ENCODE peak calls at places on chromosomes 13 and 19, in eight cellular contexts. O is stomach, T is A549, Z is ovary, R is upper lobe of left lung, Q is transverse colon, U is tibial nerve, X is HepG2. V is an unnamed sample. For H3K4me1, the result is how much of the 10 kb centered on the place peaks cover.

GRCh38 chr13:23509781-23510543 is 60.2 kb upstream of the TNFRSF19 start:
- DNase-seq in O (no peak), T (no peak), Z (no peak), R (no peak), Q (no peak), U (no peak), X (no peak), V (no peak)

GRCh38 chr19:33404506-33404905 is 31.0 kb downstream of the CEBPG start:
- DNase-seq in O (no peak), T (no peak), Z (no peak), R (no peak), Q (peak), U (no peak), X (no peak), V (peak)

GRCh38 chr13:113579686-113580085 is 4.9 kb upstream of the TFDP1 start:
- DNase-seq in O (no peak), T (no peak), Z (no peak), R (no peak), Q (no peak), U (no peak), X (no peak), V (no peak)

GRCh38 chr13:99905224-99905623 is 66.3 kb downstream of the ZIC5 start:
- DNase-seq in O (no peak), T (no peak), Z (no peak), R (no peak), Q (no peak), U (no peak), X (peak), V (no peak)

GRCh38 chr19:804419-805160 is 7.3 kb downstream of the PTBP1 start:
- DNase-seq in O (no peak), T (no peak), Z (no peak), R (no peak), Q (no peak), U (no peak), X (no peak), V (no peak)

GRCh38 chr13:98994080-98994479 is 16.2 kb upstream of the DOCK9 start:
- DNase-seq in O (no peak), T (no peak), Z (no peak), R (no peak), Q (no peak), U (no peak), X (no peak), V (no peak)

GRCh38 chr19:50843701-50844221 is 10.4 kb upstream of the KLK15 start:
- DNase-seq in O (no peak), T (no peak), Z (no peak), R (no peak), Q (no peak), U (no peak), X (no peak), V (no peak)

GRCh38 chr19:35355851-35356460 is 2.3 kb upstream of the FFAR3 start:
- DNase-seq in O (no peak), T (no peak), Z (no peak), R (peak), Q (no peak), U (no peak), X (no peak), V (peak)

GRCh38 chr19:4606921-4607678 is 32.2 kb upstream of the TNFAIP8L1 start:
- DNase-seq in O (no peak), T (no peak), Z (no peak), R (no peak), Q (no peak), U (peak), X (no peak), V (no peak)

GRCh38 chr19:23817519-23817918 is 58.8 kb upstream of the ZNF681 start:
- DNase-seq in O (peak), T (no peak), Z (no peak), R (peak), Q (peak), U (no peak), X (peak), V (no peak)

GRCh38 chr13:71028884-71029283 is 838.1 kb downstream of the DACH1 start:
- DNase-seq in O (no peak), T (no peak), Z (no peak), R (no peak), Q (no peak), U (no peak), X (no peak), V (no peak)

GRCh38 chr13:113648218-113648615 is 9.8 kb downstream of the ATP4B start:
- DNase-seq in O (peak), T (no peak), Z (peak), R (peak), Q (peak), U (peak), X (no peak), V (peak)

GRCh38 chr13:91247768-91248167 is 99.7 kb upstream of the MIR17HG start:
- DNase-seq in O (no peak), T (no peak), Z (no peak), R (no peak), Q (no peak), U (no peak), X (no peak), V (no peak)

GRCh38 chr13:113545931-113546516 is 38.5 kb upstream of the TFDP1 start:
- DNase-seq in O (no peak), T (no peak), Z (no peak), R (no peak), Q (peak), U (no peak), X (no peak), V (no peak)

GRCh38 chr13:103406967-103407366 is 340.8 kb upstream of the SLC10A2 start:
- DNase-seq in O (no peak), T (no peak), Z (no peak), R (no peak), Q (no peak), U (no peak), X (no peak), V (no peak)

GRCh38 chr13:83499286-83499685 is 383.0 kb downstream of the SLITRK1 start:
- DNase-seq in O (no peak), T (no peak), Z (no peak), R (no peak), Q (no peak), U (no peak), X (no peak), V (no peak)

GRCh38 chr19:49374665-49375434 is 11.2 kb downstream of the DKKL1 start:
- DNase-seq in O (no peak), T (no peak), Z (no peak), R (no peak), Q (no peak), U (no peak), X (no peak), V (no peak)

GRCh38 chr19:12939292-12939606 is 840 bp downstream of the CALR start:
- DNase-seq in O (no peak), T (no peak), Z (no peak), R (peak), Q (peak), U (no peak), X (no peak), V (no peak)

GRCh38 chr19:3405261-3405653 is 38.9 kb downstream of the NFIC start:
- DNase-seq in O (no peak), T (no peak), Z (no peak), R (no peak), Q (no peak), U (no peak), X (no peak), V (no peak)

GRCh38 chr19:3406571-3407111 is 40.3 kb downstream of the NFIC start:
- DNase-seq in O (no peak), T (no peak), Z (no peak), R (no peak), Q (no peak), U (no peak), X (no peak), V (no peak)

GRCh38 chr19:3408996-3409345 is 42.6 kb downstream of the NFIC start:
- DNase-seq in O (no peak), T (no peak), Z (no peak), R (no peak), Q (no peak), U (no peak), X (no peak), V (no peak)

GRCh38 chr19:3409346-3410064 is 43.1 kb downstream of the NFIC start:
- DNase-seq in O (peak), T (no peak), Z (no peak), R (peak), Q (peak), U (peak), X (peak), V (peak)

DNA sequence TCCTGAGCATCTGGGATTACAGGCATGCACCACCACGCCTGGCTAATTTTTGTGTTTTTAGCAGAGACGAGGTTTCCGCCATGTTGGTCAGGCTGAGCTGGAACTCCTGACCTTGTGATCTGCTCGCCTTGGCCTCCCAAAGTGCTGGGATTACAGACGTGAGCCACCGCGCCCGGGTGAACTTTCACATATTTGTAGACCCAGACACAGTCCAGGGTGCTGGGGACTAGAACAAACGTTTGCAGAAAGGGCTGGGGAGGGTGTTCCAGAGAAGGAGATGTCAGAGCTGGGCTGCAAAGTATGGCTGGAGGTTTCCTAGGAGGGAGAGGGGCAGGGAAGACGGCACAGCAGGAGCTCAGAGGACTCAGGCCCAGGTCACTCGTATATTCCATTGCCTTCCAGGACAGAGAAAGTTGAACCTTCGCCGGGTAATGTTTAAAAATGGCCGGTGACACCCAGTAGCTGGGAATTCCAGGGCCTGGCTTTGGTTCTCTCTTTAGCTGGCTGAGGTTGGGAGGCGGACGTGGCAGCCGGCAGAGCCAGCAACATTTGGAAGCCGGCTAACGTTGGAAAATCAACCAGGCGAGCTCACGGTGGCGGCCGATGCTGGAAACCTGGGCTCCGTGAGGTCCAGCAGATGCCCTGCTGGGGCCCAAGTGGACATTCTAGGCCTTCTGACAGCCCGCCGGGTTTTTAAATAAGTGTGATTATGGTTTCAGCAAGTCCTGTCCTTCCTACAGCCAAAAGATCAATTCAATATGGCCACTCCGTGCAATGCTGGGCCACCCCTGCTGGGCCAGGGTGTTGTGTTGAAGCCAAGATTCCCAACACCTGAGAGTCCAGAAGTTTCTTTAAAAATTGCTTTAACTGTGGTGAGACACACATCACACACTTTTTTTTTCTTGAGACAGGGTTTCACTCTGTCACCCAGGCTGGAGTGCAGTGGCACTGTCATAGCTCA is 41.5 kb downstream of the NFIC start:
- DNase-seq in O (peak), T (no peak), Z (peak), R (no peak), Q (no peak), U (no peak), X (peak), V (no peak)
- TF ChIP-seq EP300 in O (no peak), T (no peak), Z (no peak), R (no peak), Q (no peak), U (peak), X (no peak), V (no peak)

GRCh38 chr13:54593504-54593903 is 1564.9 kb downstream of the OLFM4 start:
- DNase-seq in O (no peak), T (no peak), Z (no peak), R (no peak), Q (no peak), U (no peak), X (no peak), V (no peak)
- H3K4me1 ChIP-seq in O (under half), T (under half), Z (under half), R (under half), Q (under half), U (under half), X (under half), V (under half)

DNA sequence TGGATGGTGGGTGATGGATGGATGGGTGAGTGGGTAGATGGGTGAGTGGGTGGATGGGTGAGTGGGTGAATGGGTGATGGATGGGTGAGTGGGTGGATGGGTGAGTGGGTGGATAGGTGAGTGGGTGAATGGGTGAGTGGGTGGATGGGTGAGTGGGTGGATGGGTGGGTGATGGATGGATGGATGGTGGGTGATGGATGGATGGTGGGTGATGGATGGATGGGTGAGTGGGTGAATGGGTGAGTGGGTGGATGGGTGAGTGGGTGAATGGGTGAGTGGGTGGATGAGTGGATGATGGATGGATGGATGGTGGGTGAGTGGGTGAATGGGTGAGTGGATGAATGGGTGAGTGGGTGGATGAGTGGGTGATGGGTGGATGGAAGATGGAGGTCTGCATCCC is 2.8 kb downstream of the SMIM24 start:
- DNase-seq in O (no peak), T (no peak), Z (no peak), R (no peak), Q (no peak), U (no peak), X (no peak), V (no peak)
- H3K27ac ChIP-seq in O (no peak), T (no peak), Z (no peak), R (no peak), Q (no peak), U (no peak), X (no peak), V (no peak)

GRCh38 chr19:19043481-19043880 is 10.1 kb downstream of the ARMC6 start:
- DNase-seq in O (no peak), T (no peak), Z (no peak), R (no peak), Q (no peak), U (no peak), X (no peak), V (no peak)

GRCh38 chr19:19043881-19044280 is 10.5 kb downstream of the ARMC6 start:
- DNase-seq in O (no peak), T (no peak), Z (no peak), R (no peak), Q (no peak), U (no peak), X (no peak), V (no peak)

GRCh38 chr19:19042732-19043274 is 9.4 kb downstream of the ARMC6 start:
- DNase-seq in O (no peak), T (no peak), Z (no peak), R (no peak), Q (no peak), U (no peak), X (no peak), V (no peak)

GRCh38 chr19:19039901-19040300 is 6.5 kb downstream of the ARMC6 start:
- DNase-seq in O (no peak), T (no peak), Z (no peak), R (no peak), Q (no peak), U (no peak), X (no peak), V (no peak)

GRCh38 chr19:19040417-19040816 is 7.0 kb downstream of the ARMC6 start:
- DNase-seq in O (peak), T (no peak), Z (peak), R (peak), Q (peak), U (peak), X (peak), V (no peak)
- TF ChIP-seq EP300 in O (no peak), T (no peak), Z (no peak), R (peak), Q (no peak), U (peak), X (no peak), V (no peak)

DNA sequence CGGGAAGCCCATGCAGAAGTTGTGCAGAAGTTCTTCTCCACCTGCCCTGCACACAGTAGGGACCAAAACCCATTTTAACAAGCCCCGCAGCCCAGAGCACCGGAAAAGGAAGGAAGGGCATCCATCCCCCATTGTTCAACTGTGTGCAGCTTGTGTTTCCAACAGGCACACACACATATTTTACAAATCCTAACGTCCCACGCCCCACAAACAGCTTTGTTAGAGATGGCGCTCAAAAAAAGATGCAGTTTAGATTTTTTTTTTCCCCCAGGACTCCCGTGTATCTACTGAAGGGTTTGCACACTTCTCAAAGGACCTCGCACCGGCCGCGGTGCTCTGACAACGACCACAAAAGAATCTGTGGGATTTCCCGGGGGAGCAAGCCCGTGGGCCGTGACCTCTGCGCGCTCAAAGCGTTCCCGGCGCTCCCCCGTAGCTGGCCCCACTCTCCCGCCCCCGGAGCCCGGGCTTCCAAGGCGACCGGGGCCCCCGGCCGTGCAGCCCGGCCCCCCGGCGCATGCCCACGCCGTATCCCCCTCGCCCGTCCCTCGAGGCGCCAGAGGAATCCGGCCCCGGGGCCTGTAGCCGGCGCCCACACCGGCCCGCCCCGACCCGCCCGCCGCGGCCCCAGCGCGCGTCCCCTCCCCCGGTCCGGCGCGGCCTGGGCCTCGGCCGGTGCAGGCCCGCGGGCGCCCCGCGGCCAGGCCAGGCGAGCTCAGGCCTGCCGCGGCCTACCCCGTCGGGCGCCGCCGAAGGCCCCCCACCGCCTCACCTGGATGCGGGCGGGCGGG is 523 bp downstream of the ELAVL1 start:
- DNase-seq in O (no peak), T (no peak), Z (peak), R (no peak), Q (no peak), U (no peak), X (no peak), V (no peak)
- H3K4me1 ChIP-seq in O (half or more), T (under half), Z (under half), R (under half), Q (under half), U (under half), X (half or more), V (half or more)

GRCh38 chr13:63433546-63434150 is 2018.0 kb upstream of the PCDH20 start:
- DNase-seq in O (no peak), T (no peak), Z (no peak), R (no peak), Q (no peak), U (no peak), X (no peak), V (no peak)

GRCh38 chr13:63438951-63439350 is 2023.3 kb upstream of the PCDH20 start:
- DNase-seq in O (no peak), T (no peak), Z (no peak), R (no peak), Q (no peak), U (no peak), X (no peak), V (no peak)

GRCh38 chr13:63436288-63436687 is 2020.6 kb upstream of the PCDH20 start:
- DNase-seq in O (no peak), T (no peak), Z (no peak), R (no peak), Q (no peak), U (no peak), X (no peak), V (no peak)

GRCh38 chr13:63435668-63436275 is 2020.1 kb upstream of the PCDH20 start:
- DNase-seq in O (no peak), T (no peak), Z (no peak), R (no peak), Q (no peak), U (no peak), X (no peak), V (no peak)
- H3K27ac ChIP-seq in O (no peak), T (no peak), Z (no peak), R (no peak), Q (no peak), U (no peak), X (no peak), V (no peak)

DNA sequence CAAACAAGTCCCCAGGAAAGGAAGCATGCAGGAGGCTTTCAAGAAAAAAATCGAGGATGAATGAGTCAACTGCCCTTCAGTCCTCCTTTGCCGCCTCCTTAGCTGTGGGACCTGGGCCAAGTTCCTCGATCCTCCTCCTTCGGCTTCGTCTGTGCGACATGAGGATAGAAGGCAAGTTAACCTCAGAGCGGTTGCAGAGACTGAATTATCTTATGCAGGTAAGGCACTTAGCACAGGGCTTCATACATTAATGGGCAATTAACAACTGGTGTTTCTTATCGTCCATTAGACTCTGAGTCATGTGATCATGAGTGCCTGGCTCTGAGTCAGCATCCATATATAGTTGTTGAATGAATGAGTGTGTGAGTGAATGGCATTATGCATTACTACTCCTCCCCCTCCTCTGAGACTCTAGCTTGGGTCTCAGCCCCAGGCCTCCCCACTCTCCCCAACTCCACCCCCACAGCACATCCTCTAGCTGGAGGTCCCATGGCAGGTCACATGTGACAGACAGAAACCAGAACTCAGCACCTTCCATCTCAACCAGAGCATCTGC is 1.6 kb upstream of the TTC9B start:
- DNase-seq in O (no peak), T (peak), Z (no peak), R (no peak), Q (no peak), U (no peak), X (no peak), V (no peak)
- TF ChIP-seq EP300 in O (no peak), T (no peak), Z (no peak), R (no peak), Q (no peak), U (no peak), X (no peak), V (no peak)

GRCh38 chr19:15300533-15301194 is 31.7 kb downstream of the BRD4 start:
- DNase-seq in O (no peak), T (no peak), Z (no peak), R (no peak), Q (no peak), U (no peak), X (no peak), V (no peak)

GRCh38 chr19:15299568-15300409 is 32.5 kb downstream of the BRD4 start:
- DNase-seq in O (no peak), T (no peak), Z (no peak), R (no peak), Q (no peak), U (no peak), X (no peak), V (no peak)

GRCh38 chr19:15304140-15304705 is 28.1 kb downstream of the BRD4 start:
- DNase-seq in O (no peak), T (no peak), Z (no peak), R (no peak), Q (no peak), U (no peak), X (peak), V (peak)

GRCh38 chr19:15305582-15306334 is 26.6 kb downstream of the BRD4 start:
- DNase-seq in O (no peak), T (no peak), Z (no peak), R (no peak), Q (no peak), U (no peak), X (no peak), V (no peak)

GRCh38 chr19:15303105-15303780 is 29.1 kb downstream of the BRD4 start:
- DNase-seq in O (no peak), T (no peak), Z (no peak), R (no peak), Q (no peak), U (no peak), X (no peak), V (no peak)
- H3K4me1 ChIP-seq in O (half or more), T (half or more), Z (under half), R (half or more), Q (half or more), U (under half), X (half or more), V (half or more)